ENCODE peak calls at places on chromosomes 2 and 18, in five cellular contexts. One of them, this sample, is unnamed.

GRCh38 chr2:98533547-98533946 is 74.8 kb downstream of the COA5 start:
- DNase-seq in coronary artery: no peak
- DNase-seq in fibroblast of pulmonary artery: no peak
- DNase-seq in choroid plexus epithelial cell: no peak
- DNase-seq in AG04449: no peak
- DNase-seq in this sample: no peak

GRCh38 chr2:26846881-26847662 is 860 bp upstream of the DPYSL5 start:
- DNase-seq in fibroblast of pulmonary artery: no peak
- DNase-seq in coronary artery: no peak
- DNase-seq in choroid plexus epithelial cell: no peak
- DNase-seq in AG04449: no peak
- DNase-seq in this sample: no peak

GRCh38 chr18:22432672-22433137 is 15.0 kb upstream of the CTAGE1 start:
- DNase-seq in choroid plexus epithelial cell: peak
- DNase-seq in coronary artery: peak
- DNase-seq in fibroblast of pulmonary artery: peak
- DNase-seq in AG04449: peak
- DNase-seq in this sample: peak

GRCh38 chr2:127927415-127927814 is 41.7 kb upstream of the AMMECR1L start:
- DNase-seq in AG04449: no peak
- DNase-seq in choroid plexus epithelial cell: no peak
- DNase-seq in coronary artery: no peak
- DNase-seq in fibroblast of pulmonary artery: no peak
- DNase-seq in this sample: no peak

GRCh38 chr2:237213325-237214040 is 127.8 kb downstream of the COPS8 start:
- DNase-seq in choroid plexus epithelial cell: peak
- DNase-seq in AG04449: no peak
- DNase-seq in fibroblast of pulmonary artery: peak
- DNase-seq in coronary artery: no peak
- DNase-seq in this sample: peak

GRCh38 chr2:119292226-119292625 is 68.6 kb downstream of the STEAP3 start:
- DNase-seq in AG04449: no peak
- DNase-seq in fibroblast of pulmonary artery: no peak
- DNase-seq in choroid plexus epithelial cell: peak
- DNase-seq in coronary artery: no peak
- DNase-seq in this sample: no peak

GRCh38 chr2:152647417-152648010 is 69.7 kb downstream of the PRPF40A start:
- DNase-seq in coronary artery: no peak
- DNase-seq in AG04449: no peak
- DNase-seq in fibroblast of pulmonary artery: peak
- DNase-seq in choroid plexus epithelial cell: peak
- DNase-seq in this sample: peak

GRCh38 chr2:43228341-43228751 is 1.9 kb upstream of the ZFP36L2 start:
- DNase-seq in AG04449: no peak
- DNase-seq in choroid plexus epithelial cell: no peak
- DNase-seq in coronary artery: no peak
- DNase-seq in fibroblast of pulmonary artery: no peak
- DNase-seq in this sample: peak

GRCh38 chr2:227545990-227546389 is 52.7 kb upstream of the SCYGR2 start:
- DNase-seq in AG04449: no peak
- DNase-seq in fibroblast of pulmonary artery: no peak
- DNase-seq in choroid plexus epithelial cell: no peak
- DNase-seq in coronary artery: no peak
- DNase-seq in this sample: no peak

GRCh38 chr2:200860092-200860795 is 4.2 kb downstream of the CLK1 start:
- DNase-seq in choroid plexus epithelial cell: peak
- DNase-seq in coronary artery: no peak
- DNase-seq in AG04449: no peak
- DNase-seq in fibroblast of pulmonary artery: peak
- DNase-seq in this sample: peak
- H3K4me3 ChIP-seq in choroid plexus epithelial cell: peak
- H3K4me3 ChIP-seq in coronary artery: peak
- H3K4me3 ChIP-seq in AG04449: no peak
- H3K4me3 ChIP-seq in fibroblast of pulmonary artery: peak
- H3K4me3 ChIP-seq in this sample: peak

DNA sequence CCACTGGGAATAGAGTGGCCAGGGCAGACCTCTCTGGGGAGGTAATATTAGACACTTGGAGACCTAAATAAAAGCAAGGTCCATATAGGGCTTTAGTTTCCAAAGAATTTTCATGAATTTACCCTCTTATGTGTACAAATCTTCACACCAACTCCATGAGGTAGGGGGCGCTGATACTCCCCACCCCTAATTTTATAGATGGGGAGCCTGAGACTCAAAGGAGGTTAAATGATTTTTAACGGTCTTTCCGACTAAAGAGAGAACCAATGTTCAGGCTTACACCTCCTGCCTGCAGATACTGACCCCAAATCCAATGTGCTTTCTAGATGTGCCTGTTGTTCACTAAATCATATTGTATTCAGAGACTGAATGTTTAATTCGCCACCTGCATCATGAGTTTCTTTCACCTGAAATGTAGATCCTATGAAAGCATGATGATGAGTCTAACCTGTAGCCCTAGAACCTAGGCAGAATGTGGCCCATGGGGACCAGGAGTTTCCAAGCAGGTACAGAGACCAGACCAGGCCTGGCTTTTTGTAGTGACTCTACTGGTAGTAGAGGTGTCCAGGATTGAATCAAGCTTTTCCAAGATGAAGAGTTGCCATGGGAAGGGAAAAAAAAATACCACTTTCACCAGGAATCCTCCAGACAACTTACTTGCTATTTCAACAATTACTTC is 16.8 kb upstream of the PAX3 start:
- DNase-seq in AG04449: no peak
- DNase-seq in coronary artery: no peak
- DNase-seq in fibroblast of pulmonary artery: no peak
- DNase-seq in choroid plexus epithelial cell: no peak
- DNase-seq in this sample: no peak
- TF ChIP-seq CTCF in AG04449: no peak
- TF ChIP-seq CTCF in coronary artery: no peak
- TF ChIP-seq CTCF in fibroblast of pulmonary artery: peak
- TF ChIP-seq CTCF in choroid plexus epithelial cell: no peak
- TF ChIP-seq CTCF in this sample: no peak

GRCh38 chr2:217923007-217923686 is 79.6 kb downstream of the TNS1 start:
- DNase-seq in choroid plexus epithelial cell: no peak
- DNase-seq in fibroblast of pulmonary artery: no peak
- DNase-seq in coronary artery: no peak
- DNase-seq in AG04449: no peak
- DNase-seq in this sample: no peak
- H3K4me3 ChIP-seq in choroid plexus epithelial cell: no peak
- H3K4me3 ChIP-seq in fibroblast of pulmonary artery: no peak
- H3K4me3 ChIP-seq in coronary artery: peak
- H3K4me3 ChIP-seq in AG04449: no peak
- H3K4me3 ChIP-seq in this sample: no peak

GRCh38 chr18:49626842-49627360 is 65.0 kb downstream of the LIPG start:
- DNase-seq in fibroblast of pulmonary artery: no peak
- DNase-seq in choroid plexus epithelial cell: no peak
- DNase-seq in AG04449: no peak
- DNase-seq in coronary artery: peak
- DNase-seq in this sample: no peak

GRCh38 chr18:49630246-49630699 is 68.4 kb downstream of the LIPG start:
- DNase-seq in fibroblast of pulmonary artery: peak
- DNase-seq in coronary artery: peak
- DNase-seq in AG04449: no peak
- DNase-seq in choroid plexus epithelial cell: no peak
- DNase-seq in this sample: no peak

GRCh38 chr18:49631146-49631866 is 69.4 kb downstream of the LIPG start:
- DNase-seq in AG04449: no peak
- DNase-seq in coronary artery: peak
- DNase-seq in choroid plexus epithelial cell: no peak
- DNase-seq in fibroblast of pulmonary artery: no peak
- DNase-seq in this sample: no peak

GRCh38 chr18:49628119-49628518 is 66.3 kb downstream of the LIPG start:
- DNase-seq in AG04449: no peak
- DNase-seq in coronary artery: peak
- DNase-seq in fibroblast of pulmonary artery: peak
- DNase-seq in choroid plexus epithelial cell: peak
- DNase-seq in this sample: no peak

GRCh38 chr18:49628993-49629795 is 67.3 kb downstream of the LIPG start:
- DNase-seq in coronary artery: peak
- DNase-seq in choroid plexus epithelial cell: no peak
- DNase-seq in AG04449: no peak
- DNase-seq in fibroblast of pulmonary artery: no peak
- DNase-seq in this sample: peak
- TF ChIP-seq CTCF in coronary artery: no peak
- TF ChIP-seq CTCF in choroid plexus epithelial cell: peak
- TF ChIP-seq CTCF in AG04449: no peak
- TF ChIP-seq CTCF in fibroblast of pulmonary artery: peak
- TF ChIP-seq CTCF in this sample: peak

GRCh38 chr2:54041135-54041534 is 70.3 kb upstream of the PSME4 start:
- DNase-seq in fibroblast of pulmonary artery: no peak
- DNase-seq in choroid plexus epithelial cell: no peak
- DNase-seq in AG04449: no peak
- DNase-seq in coronary artery: no peak
- DNase-seq in this sample: no peak

GRCh38 chr2:54040685-54041084 is 69.9 kb upstream of the PSME4 start:
- DNase-seq in coronary artery: no peak
- DNase-seq in AG04449: no peak
- DNase-seq in choroid plexus epithelial cell: no peak
- DNase-seq in fibroblast of pulmonary artery: no peak
- DNase-seq in this sample: no peak

GRCh38 chr2:54038835-54039234 is 68.0 kb upstream of the PSME4 start:
- DNase-seq in coronary artery: no peak
- DNase-seq in AG04449: no peak
- DNase-seq in choroid plexus epithelial cell: no peak
- DNase-seq in fibroblast of pulmonary artery: peak
- DNase-seq in this sample: no peak

GRCh38 chr2:54042341-54042740 is 71.5 kb upstream of the PSME4 start:
- DNase-seq in AG04449: no peak
- DNase-seq in choroid plexus epithelial cell: peak
- DNase-seq in fibroblast of pulmonary artery: no peak
- DNase-seq in coronary artery: no peak
- DNase-seq in this sample: no peak

DNA sequence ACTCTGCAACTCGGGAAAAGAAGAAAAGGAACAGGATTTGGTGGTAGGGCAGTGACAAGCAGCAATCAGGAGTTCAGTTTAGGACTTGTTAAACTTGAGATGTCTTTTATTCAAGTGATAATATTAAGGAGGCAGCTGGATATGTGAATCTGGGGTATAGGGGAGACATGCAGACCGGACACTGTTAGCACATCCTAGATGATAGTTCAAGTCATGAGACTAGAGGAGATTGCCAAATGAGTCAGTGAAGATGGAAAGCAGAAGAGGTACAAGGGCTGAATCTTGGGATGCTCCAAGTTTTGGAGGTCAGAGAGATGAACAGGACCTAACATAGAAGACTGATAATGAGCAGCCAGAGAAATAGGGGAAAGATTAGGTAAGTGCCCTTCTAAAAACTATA is 69.5 kb upstream of the PSME4 start:
- DNase-seq in choroid plexus epithelial cell: no peak
- DNase-seq in fibroblast of pulmonary artery: no peak
- DNase-seq in AG04449: no peak
- DNase-seq in coronary artery: no peak
- DNase-seq in this sample: no peak
- H3K4me3 ChIP-seq in choroid plexus epithelial cell: no peak
- H3K4me3 ChIP-seq in fibroblast of pulmonary artery: no peak
- H3K4me3 ChIP-seq in AG04449: no peak
- H3K4me3 ChIP-seq in coronary artery: no peak
- H3K4me3 ChIP-seq in this sample: no peak

GRCh38 chr2:62941413-62941812 is 109.2 kb upstream of the OTX1 start:
- DNase-seq in coronary artery: no peak
- DNase-seq in fibroblast of pulmonary artery: peak
- DNase-seq in AG04449: no peak
- DNase-seq in choroid plexus epithelial cell: no peak
- DNase-seq in this sample: no peak
- TF ChIP-seq CTCF in coronary artery: no peak
- TF ChIP-seq CTCF in fibroblast of pulmonary artery: no peak
- TF ChIP-seq CTCF in AG04449: no peak
- TF ChIP-seq CTCF in choroid plexus epithelial cell: no peak
- TF ChIP-seq CTCF in this sample: no peak

GRCh38 chr2:218002103-218002502 is 692 bp downstream of the TNS1 start:
- DNase-seq in coronary artery: no peak
- DNase-seq in AG04449: no peak
- DNase-seq in choroid plexus epithelial cell: no peak
- DNase-seq in fibroblast of pulmonary artery: no peak
- DNase-seq in this sample: no peak
- H3K4me3 ChIP-seq in coronary artery: peak
- H3K4me3 ChIP-seq in AG04449: peak
- H3K4me3 ChIP-seq in choroid plexus epithelial cell: peak
- H3K4me3 ChIP-seq in fibroblast of pulmonary artery: peak
- H3K4me3 ChIP-seq in this sample: peak

GRCh38 chr2:224777563-224777939 is 61.4 kb upstream of the CCDC195 start:
- DNase-seq in fibroblast of pulmonary artery: no peak
- DNase-seq in coronary artery: no peak
- DNase-seq in choroid plexus epithelial cell: no peak
- DNase-seq in AG04449: no peak
- DNase-seq in this sample: peak

GRCh38 chr2:224780814-224781213 is 64.6 kb upstream of the CCDC195 start:
- DNase-seq in choroid plexus epithelial cell: no peak
- DNase-seq in fibroblast of pulmonary artery: no peak
- DNase-seq in coronary artery: no peak
- DNase-seq in AG04449: no peak
- DNase-seq in this sample: no peak

GRCh38 chr2:224776795-224777562 is 60.8 kb upstream of the CCDC195 start:
- DNase-seq in AG04449: no peak
- DNase-seq in coronary artery: no peak
- DNase-seq in choroid plexus epithelial cell: no peak
- DNase-seq in fibroblast of pulmonary artery: no peak
- DNase-seq in this sample: no peak

GRCh38 chr2:224780096-224780495 is 63.9 kb upstream of the CCDC195 start:
- DNase-seq in choroid plexus epithelial cell: peak
- DNase-seq in fibroblast of pulmonary artery: no peak
- DNase-seq in coronary artery: no peak
- DNase-seq in AG04449: no peak
- DNase-seq in this sample: no peak

GRCh38 chr2:224778474-224778877 is 62.3 kb upstream of the CCDC195 start:
- DNase-seq in choroid plexus epithelial cell: peak
- DNase-seq in AG04449: peak
- DNase-seq in coronary artery: no peak
- DNase-seq in fibroblast of pulmonary artery: peak
- DNase-seq in this sample: peak
- TF ChIP-seq CTCF in choroid plexus epithelial cell: peak
- TF ChIP-seq CTCF in AG04449: peak
- TF ChIP-seq CTCF in coronary artery: peak
- TF ChIP-seq CTCF in fibroblast of pulmonary artery: peak
- TF ChIP-seq CTCF in this sample: peak